ENCODE peak calls at places on chromosome 19, in ten cellular contexts. Z, F, P, G, T, L, U, S, B and O are unnamed samples.

GRCh38 chr19:15028490-15028889 is 20.8 kb upstream of the CASP14 start:
- DNase-seq in T (no peak), L (no peak), S (no peak), B (no peak), Z (no peak), U (no peak), F (no peak), P (no peak), G (no peak), O (no peak)

GRCh38 chr19:8256276-8257051 is 47.3 kb downstream of the CERS4 start:
- DNase-seq in L (no peak), S (no peak), B (no peak), Z (no peak), T (no peak), F (no peak), P (no peak), U (no peak), G (no peak), O (no peak)

GRCh38 chr19:42634409-42635232 is 39.9 kb upstream of the CEACAM8 start:
- DNase-seq in L (peak), S (no peak), Z (no peak), T (peak), U (no peak), P (peak), G (no peak), B (peak), F (peak), O (peak)

GRCh38 chr19:49335071-49335783 is at the start of gene CD37:
- DNase-seq in P (no peak), S (peak), B (peak), G (peak), L (no peak), U (no peak), Z (no peak), T (peak), F (no peak), O (no peak)

GRCh38 chr19:44925114-44925891 is 10.9 kb downstream of the APOC1 start:
- DNase-seq in Z (no peak), L (no peak), T (no peak), P (no peak), B (no peak), U (peak), G (no peak), S (no peak), F (peak), O (no peak)

GRCh38 chr19:28988066-28988465 is 224.9 kb downstream of the UQCRFS1 start:
- DNase-seq in U (no peak), L (no peak), P (no peak), B (no peak), T (no peak), Z (no peak), F (no peak), S (no peak), G (no peak), O (no peak)

GRCh38 chr19:9487016-9487415 is 11.4 kb downstream of the ZNF560 start:
- DNase-seq in L (no peak), Z (no peak), F (no peak), P (no peak), T (no peak), S (no peak), G (no peak), U (no peak), B (no peak), O (no peak)

GRCh38 chr19:46659151-46660007 is 1.6 kb downstream of the DACT3 start:
- DNase-seq in U (no peak), S (no peak), P (peak), L (no peak), B (no peak), F (peak), G (no peak), T (no peak), Z (no peak), O (no peak)

GRCh38 chr19:53813996-53814395 is 10.1 kb downstream of the NLRP12 start:
- DNase-seq in F (peak), T (no peak), U (no peak), S (no peak), P (no peak), G (no peak), B (no peak), L (no peak), Z (no peak), O (peak)

GRCh38 chr19:53910170-53910518 is 1.1 kb downstream of the CACNG7 start:
- DNase-seq in T (no peak), U (no peak), S (no peak), B (no peak), Z (no peak), F (no peak), P (peak), G (no peak), L (no peak), O (no peak)

GRCh38 chr19:2478324-2478755 is 2.4 kb downstream of the GADD45B start:
- DNase-seq in L (peak), F (peak), P (peak), B (peak), S (peak), G (no peak), Z (no peak), T (peak), U (peak), O (no peak)

GRCh38 chr19:46574533-46574932 is 26.6 kb upstream of the CALM3 start:
- DNase-seq in B (peak), U (no peak), Z (peak), L (no peak), T (no peak), F (peak), G (no peak), S (no peak), P (peak), O (peak)

GRCh38 chr19:53101518-53101917 is 1.7 kb downstream of the ZNF160 start:
- DNase-seq in F (peak), P (no peak), S (no peak), Z (no peak), B (peak), L (no peak), T (peak), G (no peak), U (no peak), O (no peak)

GRCh38 chr19:48137411-48137810 is 26.8 kb upstream of the PLA2G4C start:
- DNase-seq in G (no peak), F (no peak), Z (no peak), B (no peak), L (no peak), P (no peak), S (no peak), T (no peak), U (no peak), O (no peak)